ENCODE peak calls at places on chromosome 22, in nine cellular contexts. One of them, this sample, is unnamed.

GRCh38 chr22:26848244-26848920 is 191.0 kb downstream of the MIAT start:
- DNase-seq in pancreas: no peak
- DNase-seq in effector memory CD4-positive, alpha-beta T cell: no peak
- DNase-seq in right cardiac atrium: peak
- DNase-seq in lung: no peak
- DNase-seq in thoracic aorta: no peak
- DNase-seq in transverse colon: no peak
- DNase-seq in tibial artery: no peak
- DNase-seq in cardiac muscle cell: peak
- DNase-seq in this sample: no peak

GRCh38 chr22:29938285-29938693 is 55.3 kb downstream of the MTMR3 start:
- DNase-seq in effector memory CD4-positive, alpha-beta T cell: no peak
- DNase-seq in transverse colon: no peak
- DNase-seq in thoracic aorta: no peak
- DNase-seq in tibial artery: no peak
- DNase-seq in cardiac muscle cell: no peak
- DNase-seq in lung: no peak
- DNase-seq in right cardiac atrium: no peak
- DNase-seq in pancreas: no peak
- DNase-seq in this sample: no peak

GRCh38 chr22:21736084-21736642 is 569 bp upstream of the YPEL1 start:
- DNase-seq in tibial artery: no peak
- DNase-seq in right cardiac atrium: no peak
- DNase-seq in thoracic aorta: no peak
- DNase-seq in pancreas: no peak
- DNase-seq in effector memory CD4-positive, alpha-beta T cell: no peak
- DNase-seq in lung: no peak
- DNase-seq in transverse colon: no peak
- DNase-seq in cardiac muscle cell: no peak
- DNase-seq in this sample: no peak

GRCh38 chr22:46063861-46064235 is 86.5 kb upstream of the PPARA start:
- DNase-seq in cardiac muscle cell: no peak
- DNase-seq in right cardiac atrium: peak
- DNase-seq in lung: no peak
- DNase-seq in effector memory CD4-positive, alpha-beta T cell: no peak
- DNase-seq in pancreas: peak
- DNase-seq in thoracic aorta: no peak
- DNase-seq in transverse colon: peak
- DNase-seq in tibial artery: peak
- DNase-seq in this sample: peak

GRCh38 chr22:29096736-29097669 is 24.2 kb downstream of the KREMEN1 start:
- DNase-seq in pancreas: no peak
- DNase-seq in effector memory CD4-positive, alpha-beta T cell: no peak
- DNase-seq in transverse colon: no peak
- DNase-seq in tibial artery: no peak
- DNase-seq in thoracic aorta: no peak
- DNase-seq in lung: no peak
- DNase-seq in cardiac muscle cell: no peak
- DNase-seq in right cardiac atrium: peak
- DNase-seq in this sample: peak

GRCh38 chr22:39456262-39457046 is at the start of gene MGAT3:
- DNase-seq in lung: no peak
- DNase-seq in tibial artery: no peak
- DNase-seq in effector memory CD4-positive, alpha-beta T cell: no peak
- DNase-seq in right cardiac atrium: no peak
- DNase-seq in thoracic aorta: no peak
- DNase-seq in transverse colon: no peak
- DNase-seq in pancreas: no peak
- DNase-seq in cardiac muscle cell: no peak
- DNase-seq in this sample: no peak

GRCh38 chr22:18070556-18071306 is 7.1 kb upstream of the PEX26 start:
- DNase-seq in lung: no peak
- DNase-seq in effector memory CD4-positive, alpha-beta T cell: no peak
- DNase-seq in cardiac muscle cell: no peak
- DNase-seq in tibial artery: no peak
- DNase-seq in transverse colon: no peak
- DNase-seq in thoracic aorta: no peak
- DNase-seq in right cardiac atrium: peak
- DNase-seq in pancreas: no peak
- DNase-seq in this sample: no peak

GRCh38 chr22:50699001-50699753 is 26.6 kb downstream of the SHANK3 start:
- DNase-seq in tibial artery: no peak
- DNase-seq in transverse colon: no peak
- DNase-seq in right cardiac atrium: peak
- DNase-seq in pancreas: no peak
- DNase-seq in lung: no peak
- DNase-seq in cardiac muscle cell: no peak
- DNase-seq in effector memory CD4-positive, alpha-beta T cell: no peak
- DNase-seq in thoracic aorta: no peak
- DNase-seq in this sample: no peak

GRCh38 chr22:45101828-45102227 is 61.9 kb upstream of the NUP50 start:
- DNase-seq in thoracic aorta: no peak
- DNase-seq in right cardiac atrium: peak
- DNase-seq in lung: peak
- DNase-seq in tibial artery: peak
- DNase-seq in cardiac muscle cell: peak
- DNase-seq in transverse colon: peak
- DNase-seq in pancreas: peak
- DNase-seq in effector memory CD4-positive, alpha-beta T cell: no peak
- DNase-seq in this sample: no peak

GRCh38 chr22:49230194-49230577 is 597.5 kb downstream of the BRD1 start:
- DNase-seq in right cardiac atrium: no peak
- DNase-seq in cardiac muscle cell: no peak
- DNase-seq in lung: peak
- DNase-seq in thoracic aorta: no peak
- DNase-seq in transverse colon: no peak
- DNase-seq in pancreas: no peak
- DNase-seq in tibial artery: no peak
- DNase-seq in effector memory CD4-positive, alpha-beta T cell: no peak
- DNase-seq in this sample: no peak

GRCh38 chr22:30327864-30328345 is 1.2 kb upstream of the TBC1D10A start:
- DNase-seq in transverse colon: no peak
- DNase-seq in effector memory CD4-positive, alpha-beta T cell: no peak
- DNase-seq in tibial artery: no peak
- DNase-seq in pancreas: peak
- DNase-seq in thoracic aorta: no peak
- DNase-seq in lung: no peak
- DNase-seq in cardiac muscle cell: no peak
- DNase-seq in right cardiac atrium: no peak
- DNase-seq in this sample: no peak

GRCh38 chr22:20588843-20589581 is 81.6 kb downstream of the MED15 start:
- DNase-seq in cardiac muscle cell: no peak
- DNase-seq in right cardiac atrium: no peak
- DNase-seq in pancreas: no peak
- DNase-seq in lung: no peak
- DNase-seq in effector memory CD4-positive, alpha-beta T cell: no peak
- DNase-seq in transverse colon: no peak
- DNase-seq in tibial artery: no peak
- DNase-seq in thoracic aorta: no peak
- DNase-seq in this sample: no peak

GRCh38 chr22:41528938-41529561 is 15.2 kb downstream of the POLR3H start:
- DNase-seq in thoracic aorta: no peak
- DNase-seq in cardiac muscle cell: no peak
- DNase-seq in transverse colon: no peak
- DNase-seq in pancreas: no peak
- DNase-seq in lung: no peak
- DNase-seq in effector memory CD4-positive, alpha-beta T cell: no peak
- DNase-seq in right cardiac atrium: no peak
- DNase-seq in tibial artery: no peak
- DNase-seq in this sample: no peak

GRCh38 chr22:41305646-41306045 is 4.3 kb downstream of the ZC3H7B start:
- DNase-seq in pancreas: no peak
- DNase-seq in lung: no peak
- DNase-seq in cardiac muscle cell: peak
- DNase-seq in right cardiac atrium: no peak
- DNase-seq in tibial artery: peak
- DNase-seq in thoracic aorta: no peak
- DNase-seq in transverse colon: no peak
- DNase-seq in effector memory CD4-positive, alpha-beta T cell: no peak
- DNase-seq in this sample: peak

GRCh38 chr22:21022955-21023614 is 8.1 kb downstream of the P2RX6 start:
- DNase-seq in right cardiac atrium: no peak
- DNase-seq in pancreas: no peak
- DNase-seq in lung: no peak
- DNase-seq in thoracic aorta: no peak
- DNase-seq in tibial artery: no peak
- DNase-seq in cardiac muscle cell: no peak
- DNase-seq in effector memory CD4-positive, alpha-beta T cell: no peak
- DNase-seq in transverse colon: no peak
- DNase-seq in this sample: no peak

GRCh38 chr22:29695129-29695926 is 24.5 kb upstream of the CABP7 start:
- DNase-seq in right cardiac atrium: peak
- DNase-seq in pancreas: no peak
- DNase-seq in effector memory CD4-positive, alpha-beta T cell: no peak
- DNase-seq in transverse colon: no peak
- DNase-seq in thoracic aorta: no peak
- DNase-seq in cardiac muscle cell: no peak
- DNase-seq in lung: no peak
- DNase-seq in tibial artery: no peak
- DNase-seq in this sample: peak

GRCh38 chr22:24090581-24090980 is 79.5 kb downstream of the CABIN1 start:
- DNase-seq in tibial artery: no peak
- DNase-seq in transverse colon: no peak
- DNase-seq in cardiac muscle cell: no peak
- DNase-seq in right cardiac atrium: no peak
- DNase-seq in pancreas: no peak
- DNase-seq in effector memory CD4-positive, alpha-beta T cell: no peak
- DNase-seq in lung: no peak
- DNase-seq in thoracic aorta: no peak
- DNase-seq in this sample: no peak

GRCh38 chr22:49894321-49895072 is 23.7 kb downstream of the ALG12 start:
- DNase-seq in pancreas: no peak
- DNase-seq in lung: no peak
- DNase-seq in effector memory CD4-positive, alpha-beta T cell: no peak
- DNase-seq in tibial artery: no peak
- DNase-seq in right cardiac atrium: no peak
- DNase-seq in cardiac muscle cell: no peak
- DNase-seq in thoracic aorta: no peak
- DNase-seq in transverse colon: no peak
- DNase-seq in this sample: no peak

GRCh38 chr22:19344420-19344819 is 52.9 kb upstream of the CLTCL1 start:
- DNase-seq in tibial artery: no peak
- DNase-seq in thoracic aorta: no peak
- DNase-seq in pancreas: no peak
- DNase-seq in transverse colon: no peak
- DNase-seq in lung: no peak
- DNase-seq in cardiac muscle cell: no peak
- DNase-seq in right cardiac atrium: no peak
- DNase-seq in effector memory CD4-positive, alpha-beta T cell: no peak
- DNase-seq in this sample: no peak

GRCh38 chr22:19337137-19337536 is 45.6 kb upstream of the CLTCL1 start:
- DNase-seq in lung: no peak
- DNase-seq in right cardiac atrium: no peak
- DNase-seq in cardiac muscle cell: no peak
- DNase-seq in thoracic aorta: no peak
- DNase-seq in transverse colon: no peak
- DNase-seq in pancreas: no peak
- DNase-seq in tibial artery: no peak
- DNase-seq in effector memory CD4-positive, alpha-beta T cell: no peak
- DNase-seq in this sample: no peak

GRCh38 chr22:19343470-19343869 is 52.0 kb upstream of the CLTCL1 start:
- DNase-seq in transverse colon: no peak
- DNase-seq in effector memory CD4-positive, alpha-beta T cell: no peak
- DNase-seq in thoracic aorta: no peak
- DNase-seq in cardiac muscle cell: no peak
- DNase-seq in tibial artery: no peak
- DNase-seq in lung: no peak
- DNase-seq in pancreas: no peak
- DNase-seq in right cardiac atrium: no peak
- DNase-seq in this sample: no peak

GRCh38 chr22:19336133-19337075 is 44.9 kb upstream of the CLTCL1 start:
- DNase-seq in effector memory CD4-positive, alpha-beta T cell: no peak
- DNase-seq in cardiac muscle cell: no peak
- DNase-seq in transverse colon: peak
- DNase-seq in pancreas: no peak
- DNase-seq in right cardiac atrium: no peak
- DNase-seq in tibial artery: no peak
- DNase-seq in thoracic aorta: no peak
- DNase-seq in lung: no peak
- DNase-seq in this sample: no peak

GRCh38 chr22:19341500-19341899 is 50.0 kb upstream of the CLTCL1 start:
- DNase-seq in transverse colon: no peak
- DNase-seq in right cardiac atrium: no peak
- DNase-seq in pancreas: no peak
- DNase-seq in thoracic aorta: no peak
- DNase-seq in effector memory CD4-positive, alpha-beta T cell: no peak
- DNase-seq in cardiac muscle cell: no peak
- DNase-seq in lung: no peak
- DNase-seq in tibial artery: no peak
- DNase-seq in this sample: no peak
- H3K27ac ChIP-seq in transverse colon: no peak
- H3K27ac ChIP-seq in right cardiac atrium: no peak
- H3K27ac ChIP-seq in pancreas: no peak
- H3K27ac ChIP-seq in thoracic aorta: no peak
- H3K27ac ChIP-seq in effector memory CD4-positive, alpha-beta T cell: no peak
- H3K27ac ChIP-seq in cardiac muscle cell: no peak
- H3K27ac ChIP-seq in lung: no peak
- H3K27ac ChIP-seq in tibial artery: no peak
- H3K27ac ChIP-seq in this sample: no peak

GRCh38 chr22:36467042-36467810 is 14.2 kb downstream of the TXN2 start:
- DNase-seq in tibial artery: no peak
- DNase-seq in effector memory CD4-positive, alpha-beta T cell: no peak
- DNase-seq in lung: no peak
- DNase-seq in cardiac muscle cell: peak
- DNase-seq in thoracic aorta: no peak
- DNase-seq in transverse colon: no peak
- DNase-seq in right cardiac atrium: peak
- DNase-seq in pancreas: no peak
- DNase-seq in this sample: peak
- H3K27ac ChIP-seq in tibial artery: peak
- H3K27ac ChIP-seq in effector memory CD4-positive, alpha-beta T cell: no peak
- H3K27ac ChIP-seq in lung: peak
- H3K27ac ChIP-seq in cardiac muscle cell: peak
- H3K27ac ChIP-seq in thoracic aorta: peak
- H3K27ac ChIP-seq in transverse colon: peak
- H3K27ac ChIP-seq in right cardiac atrium: peak
- H3K27ac ChIP-seq in pancreas: peak
- H3K27ac ChIP-seq in this sample: peak

GRCh38 chr22:47432683-47433082 is 670.2 kb downstream of the TBC1D22A start:
- DNase-seq in thoracic aorta: no peak
- DNase-seq in lung: no peak
- DNase-seq in cardiac muscle cell: no peak
- DNase-seq in transverse colon: no peak
- DNase-seq in tibial artery: no peak
- DNase-seq in pancreas: no peak
- DNase-seq in effector memory CD4-positive, alpha-beta T cell: no peak
- DNase-seq in right cardiac atrium: no peak
- DNase-seq in this sample: no peak
- H3K27ac ChIP-seq in thoracic aorta: no peak
- H3K27ac ChIP-seq in lung: no peak
- H3K27ac ChIP-seq in cardiac muscle cell: no peak
- H3K27ac ChIP-seq in transverse colon: no peak
- H3K27ac ChIP-seq in tibial artery: no peak
- H3K27ac ChIP-seq in pancreas: no peak
- H3K27ac ChIP-seq in effector memory CD4-positive, alpha-beta T cell: no peak
- H3K27ac ChIP-seq in right cardiac atrium: no peak
- H3K27ac ChIP-seq in this sample: no peak

DNA sequence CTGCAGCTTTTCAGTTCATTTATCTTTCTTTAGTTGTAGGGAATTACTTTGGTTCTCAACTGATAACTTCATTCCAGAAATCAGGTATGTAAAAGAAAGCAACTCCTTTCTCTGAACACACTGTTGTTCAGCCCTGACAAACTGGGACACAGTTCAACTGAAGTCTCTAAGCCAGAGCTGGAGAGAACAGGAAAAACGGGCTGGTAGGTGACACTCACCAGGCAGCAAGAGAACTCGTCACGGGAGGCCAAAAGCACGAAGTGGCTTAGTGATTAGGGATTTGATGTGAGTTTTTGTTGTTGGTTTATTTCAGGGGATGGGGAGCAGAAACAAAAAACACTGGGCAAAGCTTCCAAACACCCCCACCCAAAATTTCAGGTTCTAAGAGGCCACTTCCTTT is 54.1 kb downstream of the MYH9 start:
- DNase-seq in pancreas: no peak
- DNase-seq in lung: no peak
- DNase-seq in thoracic aorta: no peak
- DNase-seq in cardiac muscle cell: no peak
- DNase-seq in effector memory CD4-positive, alpha-beta T cell: no peak
- DNase-seq in tibial artery: no peak
- DNase-seq in transverse colon: no peak
- DNase-seq in right cardiac atrium: peak
- DNase-seq in this sample: no peak
- H3K27ac ChIP-seq in pancreas: peak
- H3K27ac ChIP-seq in lung: peak
- H3K27ac ChIP-seq in thoracic aorta: peak
- H3K27ac ChIP-seq in cardiac muscle cell: peak
- H3K27ac ChIP-seq in effector memory CD4-positive, alpha-beta T cell: peak
- H3K27ac ChIP-seq in tibial artery: peak
- H3K27ac ChIP-seq in transverse colon: peak
- H3K27ac ChIP-seq in right cardiac atrium: peak
- H3K27ac ChIP-seq in this sample: peak